ENCODE peak calls at places on chromosomes 6 and 20, in four cellular contexts. A is activated T-helper 9 cell treated with anti-CD3 and anti-CD28 coated beads, Interleukin-2, amount 50 U/mL, for 16 hours; M is B cell; L is stimulated activated CD4-positive, alpha-beta T cell treated with anti-CD3 and anti-CD28 coated beads, Interleukin-15, amount 100 ng/mL, for 1 hour. D is an unnamed sample.

GRCh38 chr6:55916188-55916587 is 40.8 kb upstream of the BMP5 start:
- DNase-seq in M (no peak), L (no peak), A (no peak), D (no peak)

GRCh38 chr20:46021361-46022359 is 7.4 kb upstream of the SLC12A5 start:
- DNase-seq in L (peak; percentile 31), A (no peak), M (no peak), D (no peak)

GRCh38 chr6:11854418-11855165 is 76.0 kb upstream of the ADTRP start:
- DNase-seq in L (no peak), M (no peak), A (no peak), D (peak; percentile 40)

GRCh38 chr6:111461860-111462259 is 21.2 kb downstream of the REV3L start:
- DNase-seq in M (no peak), A (no peak), L (no peak), D (no peak)

GRCh38 chr6:117399924-117400323 is 25.8 kb downstream of the ROS1 start:
- DNase-seq in A (no peak), M (no peak), L (no peak), D (no peak)

GRCh38 chr6:44116643-44117382 is 10.4 kb downstream of the MRPL14 start:
- DNase-seq in M (no peak), L (no peak), A (no peak), D (peak; percentile 74)

GRCh38 chr20:11719153-11719552 is 198.5 kb upstream of the BTBD3 start:
- DNase-seq in M (no peak), L (no peak), A (no peak), D (no peak)

GRCh38 chr6:35368038-35368887 is 25.9 kb downstream of the PPARD start:
- DNase-seq in L (no peak), A (no peak), M (no peak), D (peak; percentile 75)

GRCh38 chr6:87183687-87184086 is 28.3 kb downstream of the ZNF292 start:
- DNase-seq in M (no peak), A (no peak), L (no peak), D (no peak)

GRCh38 chr6:166553563-166554271 is 32.8 kb downstream of the RAMACL start:
- DNase-seq in L (no peak), M (no peak), A (no peak), D (peak; percentile 65)

GRCh38 chr20:15220778-15221565 is 883.6 kb upstream of the FLRT3 start:
- DNase-seq in L (no peak), A (no peak), M (no peak), D (no peak)

GRCh38 chr20:37339208-37339607 is 6.7 kb upstream of the SRC start:
- DNase-seq in A (no peak), M (no peak), L (no peak), D (no peak)

GRCh38 chr6:169851641-169852503 is 100.5 kb downstream of the ERMARD start:
- DNase-seq in A (no peak), M (no peak), L (no peak), D (no peak)

GRCh38 chr6:2434116-2434515 is 188.7 kb upstream of the GMDS start:
- DNase-seq in A (no peak), L (no peak), M (no peak), D (no peak)